ENCODE peak calls at places on chromosomes 6 and 20, in four cellular contexts. D is HepG2, E is K562, X is GM12878. Z is an unnamed sample.
A peak's percentile ranks its signal among the peaks of the same experiment; 100 is the strongest.

GRCh38 chr6:85594197-85594930 is 706 bp upstream of the SNX14 start:
- DNase-seq in D (no peak), E (no peak), X (no peak), Z (no peak)

GRCh38 chr20:16760431-16761304 is 12.5 kb downstream of the OTOR start:
- DNase-seq in D (no peak), E (no peak), X (no peak), Z (peak; percentile 12)

GRCh38 chr20:43750774-43751166 is 24.0 kb upstream of the GTSF1L start:
- DNase-seq in D (no peak), E (no peak), X (no peak), Z (no peak)

GRCh38 chr20:63641792-63642517 is 11.3 kb downstream of the STMN3 start:
- DNase-seq in D (peak; percentile 90), E (peak; percentile 95), X (peak; percentile 48), Z (peak; percentile 97)

GRCh38 chr6:46704562-46704961 is 16.9 kb downstream of the TDRD6 start:
- DNase-seq in D (peak; percentile 4), E (no peak), X (no peak), Z (no peak)

GRCh38 chr20:58137651-58138265 is 90.7 kb downstream of the ANKRD60 start:
- DNase-seq in D (no peak), E (no peak), X (no peak), Z (no peak)

GRCh38 chr20:46206025-46206424 is 87.9 kb downstream of the CD40 start:
- DNase-seq in D (no peak), E (peak; percentile 35), X (peak; percentile 12), Z (no peak)

GRCh38 chr6:35041086-35041855 is 99.9 kb downstream of the TCP11 start:
- DNase-seq in D (no peak), E (no peak), X (no peak), Z (no peak)

GRCh38 chr6:85660181-85660611 is 17.5 kb upstream of the SYNCRIP start:
- DNase-seq in D (peak; percentile 59), E (no peak), X (no peak), Z (no peak)

GRCh38 chr20:36439040-36439730 is 102.1 kb upstream of the MYL9 start:
- DNase-seq in D (peak; percentile 59), E (peak; percentile 68), X (no peak), Z (peak; percentile 93)

GRCh38 chr6:142384455-142385332 is 82.9 kb downstream of the ADGRG6 start:
- DNase-seq in D (no peak), E (no peak), X (no peak), Z (no peak)

GRCh38 chr20:24378651-24379050 is 90.8 kb upstream of the SYNDIG1 start:
- DNase-seq in D (no peak), E (no peak), X (no peak), Z (no peak)

DNA sequence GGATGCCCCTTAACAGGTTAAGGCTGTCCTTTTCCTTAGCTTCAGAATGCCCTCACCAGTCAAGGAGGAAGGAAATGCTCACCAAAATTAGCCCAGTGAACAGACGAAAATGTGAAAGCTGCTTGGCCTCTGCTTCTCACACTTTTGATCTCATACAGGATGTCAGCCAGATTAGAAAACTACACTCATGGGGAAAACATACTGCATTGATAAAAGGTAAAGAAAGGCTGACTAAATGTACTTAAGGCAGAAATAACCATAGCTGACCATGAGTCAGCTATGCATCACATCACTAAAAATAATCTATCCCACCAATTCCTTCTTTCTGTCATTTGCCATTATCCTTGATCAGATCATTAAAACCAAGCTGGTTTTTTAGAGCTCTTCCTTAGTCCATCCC is 198.4 kb upstream of the TENT5A start:
- DNase-seq in D (no peak), E (no peak), X (peak; percentile 54), Z (no peak)
- TF ChIP-seq ETV6 in D (no peak), E (no peak), X (no peak), Z (no peak)

DNA sequence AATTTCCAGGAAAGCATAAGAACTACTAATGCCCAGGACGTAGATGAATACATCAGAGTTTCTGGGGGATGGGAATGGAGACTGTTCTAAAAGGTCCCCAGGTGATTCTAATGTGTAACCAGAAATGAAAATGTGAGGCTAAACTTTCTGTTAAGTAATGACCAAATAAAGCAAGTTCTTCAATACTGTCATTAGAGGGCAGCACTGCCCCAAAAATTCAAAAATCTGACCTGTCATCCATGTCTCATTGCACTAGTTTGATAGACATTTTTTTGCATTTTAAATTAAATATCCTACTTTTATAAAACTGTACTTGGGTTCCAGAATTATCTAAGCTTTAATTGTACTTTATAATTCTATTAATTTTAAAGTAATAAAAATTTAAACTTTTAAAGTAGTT is 94.9 kb downstream of the RFX6 start:
- DNase-seq in D (peak; percentile 68), E (peak; percentile 12), X (no peak), Z (peak; percentile 14)
- TF ChIP-seq ETV6 in D (no peak), E (no peak), X (no peak), Z (no peak)

GRCh38 chr6:150491131-150491795 is 108.4 kb upstream of the PLEKHG1 start:
- DNase-seq in D (no peak), E (no peak), X (peak; percentile 24), Z (no peak)
- TF ChIP-seq ETV6 in D (no peak), E (no peak), X (no peak), Z (no peak)

GRCh38 chr20:13681248-13682125 is 42.8 kb upstream of the TASP1 start:
- DNase-seq in D (peak; percentile 97), E (no peak), X (peak; percentile 44), Z (no peak)
- TF ChIP-seq ETV6 in D (no peak), E (no peak), X (no peak), Z (no peak)

GRCh38 chr6:39303425-39304153 is 10.6 kb downstream of the KCNK17 start:
- DNase-seq in D (no peak), E (no peak), X (no peak), Z (no peak)

GRCh38 chr6:39302011-39302410 is 12.2 kb downstream of the KCNK17 start:
- DNase-seq in D (no peak), E (no peak), X (no peak), Z (no peak)

GRCh38 chr6:39304951-39305350 is 9.3 kb downstream of the KCNK17 start:
- DNase-seq in D (no peak), E (no peak), X (no peak), Z (no peak)

GRCh38 chr6:39301606-39302005 is 12.6 kb downstream of the KCNK17 start:
- DNase-seq in D (peak; percentile 18), E (peak; percentile 91), X (no peak), Z (peak; percentile 83)

DNA sequence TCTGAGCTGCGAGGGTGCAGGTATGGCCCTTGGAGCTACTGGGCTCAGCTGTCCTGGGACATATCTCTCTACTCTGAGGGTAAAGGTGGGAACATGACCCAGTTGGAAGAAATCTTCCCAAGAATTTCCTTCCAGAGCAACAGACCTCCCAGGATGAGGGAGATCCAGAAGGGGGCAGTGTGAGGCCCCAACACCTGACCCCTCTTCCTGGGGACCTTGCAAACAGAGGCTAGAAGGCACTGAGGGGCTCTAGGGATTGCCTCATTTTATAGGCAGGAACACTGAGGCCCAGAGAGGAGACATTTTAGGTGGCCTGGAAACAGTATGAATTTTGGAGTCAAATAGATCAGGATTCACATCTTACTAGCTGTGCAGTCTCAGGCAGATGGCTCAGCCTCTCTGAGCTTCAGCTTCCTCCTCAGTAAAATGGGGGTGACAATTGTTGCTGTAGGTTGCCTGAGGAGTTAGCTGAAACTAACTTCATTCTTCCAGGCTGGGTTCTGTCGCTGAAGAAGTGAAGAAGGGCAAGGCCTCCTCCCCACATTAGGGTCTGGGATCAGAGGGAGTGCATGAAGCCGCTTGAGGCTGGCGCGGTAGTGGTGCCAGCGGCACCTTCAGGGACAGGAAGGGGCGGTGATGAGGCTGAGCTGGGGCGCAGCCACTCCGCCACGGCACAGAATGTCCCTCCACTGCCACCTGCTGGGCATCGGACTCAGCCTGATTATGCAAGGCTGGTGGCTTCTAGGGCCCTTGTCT is 11.4 kb downstream of the KCNK17 start:
- DNase-seq in D (peak; percentile 66), E (peak; percentile 93), X (peak; percentile 39), Z (peak; percentile 95)
- TF ChIP-seq ETV6 in D (no peak), E (no peak), X (no peak), Z (peak; percentile 52)

DNA sequence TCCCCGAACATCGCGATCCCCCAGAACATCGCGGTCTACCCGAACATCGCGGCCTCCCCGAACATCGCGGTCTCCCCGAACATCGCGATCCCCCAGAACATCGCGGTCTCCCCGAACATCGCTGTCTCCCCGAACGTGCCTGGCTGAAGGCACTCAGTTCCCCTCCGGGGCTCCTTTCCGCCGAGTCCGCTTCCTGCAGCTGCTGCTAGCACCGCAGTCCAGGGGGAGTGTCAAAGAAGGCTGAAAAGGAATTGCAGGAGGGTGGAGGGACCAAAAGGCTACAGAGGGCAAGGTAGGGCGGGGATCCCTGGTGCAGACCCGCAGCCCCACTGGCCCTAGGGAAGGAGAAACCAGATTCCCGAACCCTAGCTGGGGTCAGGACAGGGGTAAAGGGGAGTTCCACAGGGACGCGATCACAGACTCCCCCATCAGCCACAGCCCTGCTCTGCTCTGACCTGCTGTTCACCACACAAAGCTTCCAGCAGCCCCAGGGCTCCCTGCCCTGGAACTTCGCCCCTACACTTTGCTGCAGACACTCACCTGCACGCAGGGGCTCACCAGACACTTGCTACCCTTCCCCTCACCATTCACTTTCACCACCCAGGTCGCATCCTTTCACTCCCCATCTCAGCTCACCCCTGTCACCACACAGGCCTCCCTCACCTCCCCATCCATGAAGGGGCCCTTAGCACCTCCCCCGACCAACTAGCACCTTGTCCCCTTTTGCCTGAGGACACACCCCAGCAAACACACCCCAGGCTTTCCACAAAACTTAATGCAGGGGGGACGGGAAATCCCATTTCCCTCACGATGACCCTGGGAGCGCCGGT is 1.7 kb downstream of the ULBP1 start:
- DNase-seq in D (no peak), E (no peak), X (no peak), Z (no peak)
- TF ChIP-seq ETV6 in D (no peak), E (no peak), X (no peak), Z (no peak)

DNA sequence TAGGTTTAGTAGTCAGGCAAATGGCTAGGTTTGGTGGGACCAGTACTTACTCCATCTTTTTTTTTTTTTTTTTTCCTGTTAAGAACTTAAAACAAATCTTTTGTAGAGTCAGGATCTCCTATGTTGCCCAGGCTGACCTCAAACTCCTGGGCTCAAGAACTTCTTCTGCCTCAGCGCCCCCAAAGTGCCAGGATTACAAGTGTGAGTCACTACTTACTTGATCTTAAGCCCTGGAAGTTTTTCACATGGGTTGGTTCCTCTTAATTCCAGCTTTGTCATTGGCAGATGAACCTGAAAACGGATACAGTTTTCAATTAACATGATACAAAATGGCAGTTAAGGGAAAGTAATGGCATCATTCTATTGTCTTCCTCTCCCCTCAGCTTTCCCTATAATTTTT is 179.4 kb upstream of the JAG1 start:
- DNase-seq in D (no peak), E (no peak), X (no peak), Z (no peak)
- TF ChIP-seq ETV6 in D (no peak), E (no peak), X (no peak), Z (no peak)

DNA sequence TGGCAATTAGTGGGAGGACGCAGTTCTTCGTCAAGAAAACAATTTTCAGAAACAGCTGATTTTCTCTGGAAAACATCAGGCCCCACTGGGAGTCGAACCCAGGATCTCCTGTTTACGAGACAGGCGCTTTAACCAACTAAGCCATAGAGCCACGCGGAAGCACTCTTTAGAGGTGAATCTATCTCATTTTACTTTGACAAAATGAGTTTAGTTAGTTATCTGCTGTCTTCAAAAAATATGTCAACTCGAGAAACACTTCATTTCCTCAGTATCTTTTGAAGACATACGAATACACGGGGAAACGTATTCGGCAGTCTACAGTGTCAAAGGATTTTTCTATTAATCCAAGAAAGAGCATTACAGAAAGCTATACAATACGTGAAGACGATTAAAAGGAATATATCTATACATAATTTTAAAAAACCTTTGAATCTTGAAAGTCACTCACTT is 26.7 kb downstream of the GPX6 start:
- DNase-seq in D (peak; percentile 82), E (peak; percentile 41), X (peak; percentile 66), Z (peak; percentile 54)
- TF ChIP-seq ETV6 in D (no peak), E (no peak), X (no peak), Z (no peak)